ENCODE peak calls at places on chromosome 10, in nine cellular contexts. L is upper lobe of right lung, R is brain microvascular endothelial cell, U is fibroblast of mammary gland, J is AG10803, Y is uterus, I is lung, W is spleen, E is HCT116. H is an unnamed sample.

GRCh38 chr10:70692043-70692603 is 19.8 kb downstream of the ADAMTS14 start:
- DNase-seq in J (no peak), Y (no peak), W (no peak), U (no peak), L (no peak), R (no peak), E (no peak), I (no peak), H (no peak)

GRCh38 chr10:58970160-58970915 is 206.1 kb upstream of the PHYHIPL start:
- DNase-seq in J (no peak), E (no peak), I (no peak), W (no peak), R (no peak), U (no peak), Y (no peak), L (no peak), H (no peak)

GRCh38 chr10:4809156-4809555 is 16.9 kb upstream of the AKR1E2 start:
- DNase-seq in Y (no peak), U (no peak), R (no peak), J (no peak), E (no peak), W (no peak), L (no peak), I (no peak), H (no peak)

GRCh38 chr10:69123306-69123746 is 652 bp upstream of the VPS26A start:
- DNase-seq in R (peak), L (no peak), Y (no peak), W (no peak), E (peak), U (peak), I (no peak), J (peak), H (peak)

GRCh38 chr10:83612746-83613145 is 526.6 kb upstream of the GHITM start:
- DNase-seq in R (no peak), L (no peak), U (no peak), E (no peak), J (no peak), W (no peak), I (no peak), Y (no peak), H (no peak)

GRCh38 chr10:113268186-113268585 is 284.7 kb upstream of the HABP2 start:
- DNase-seq in E (no peak), R (no peak), Y (no peak), J (peak), I (no peak), W (no peak), U (peak), L (no peak), H (no peak)

GRCh38 chr10:114045071-114045737 is 1.5 kb downstream of the ADRB1 start:
- DNase-seq in I (no peak), Y (no peak), U (no peak), L (peak), E (no peak), W (peak), J (no peak), R (no peak), H (no peak)

GRCh38 chr10:14244801-14245211 is 85.9 kb downstream of the FRMD4A start:
- DNase-seq in E (peak), R (peak), U (peak), W (no peak), I (no peak), Y (no peak), L (no peak), J (peak), H (peak)

GRCh38 chr10:124145109-124145860 is 51.9 kb upstream of the CHST15 start:
- DNase-seq in J (peak), W (peak), R (no peak), E (no peak), Y (no peak), L (peak), U (peak), I (peak), H (peak)

GRCh38 chr10:4825868-4826787 is at the start of gene AKR1E2:
- DNase-seq in L (peak), R (peak), I (peak), E (peak), J (peak), U (peak), W (peak), Y (peak), H (peak)

GRCh38 chr10:103911021-103911459 is 6.9 kb downstream of the STN1 start:
- DNase-seq in Y (no peak), U (no peak), W (peak), J (no peak), R (no peak), I (no peak), E (no peak), L (no peak), H (no peak)

GRCh38 chr10:85606401-85606800 is 760.2 kb downstream of the GRID1 start:
- DNase-seq in L (no peak), I (no peak), E (no peak), W (no peak), J (no peak), U (no peak), Y (no peak), R (no peak), H (no peak)

GRCh38 chr10:93065675-93066543 is 5.3 kb downstream of the CYP26C1 start:
- DNase-seq in Y (no peak), I (no peak), U (no peak), E (no peak), L (peak), W (no peak), R (no peak), J (no peak), H (no peak)

GRCh38 chr10:118792501-118792900 is 37.7 kb upstream of the CACUL1 start:
- DNase-seq in U (peak), I (peak), R (no peak), E (no peak), Y (no peak), W (no peak), J (peak), L (no peak), H (peak)

GRCh38 chr10:77162697-77163096 is 474.9 kb downstream of the KCNMA1 start:
- DNase-seq in I (no peak), W (no peak), Y (no peak), J (peak), R (peak), L (no peak), E (no peak), U (peak), H (peak)

GRCh38 chr10:76327441-76327840 is 896.0 kb downstream of the LRMDA start:
- DNase-seq in R (no peak), J (no peak), L (no peak), Y (no peak), W (no peak), U (no peak), I (no peak), E (no peak), H (no peak)

GRCh38 chr10:71076473-71077142 is 135.8 kb upstream of the UNC5B start:
- DNase-seq in I (no peak), L (no peak), U (no peak), E (no peak), Y (no peak), R (no peak), J (no peak), W (peak), H (no peak)

GRCh38 chr10:49594594-49594993 is 15.5 kb upstream of the SLC18A3 start:
- DNase-seq in W (no peak), Y (no peak), E (peak), R (peak), L (no peak), J (peak), I (peak), U (peak), H (peak)

GRCh38 chr10:113594673-113595072 is 41.8 kb downstream of the HABP2 start:
- DNase-seq in I (no peak), L (no peak), R (no peak), Y (no peak), W (no peak), J (no peak), E (no peak), U (no peak), H (no peak)

GRCh38 chr10:123021517-123021916 is 12.7 kb downstream of the ACADSB start:
- DNase-seq in L (no peak), U (peak), I (no peak), E (peak), R (no peak), W (no peak), J (no peak), Y (no peak), H (peak)

GRCh38 chr10:108421256-108421655 is 1256.8 kb upstream of the SORCS1 start:
- DNase-seq in L (no peak), J (no peak), R (no peak), E (no peak), U (no peak), I (no peak), W (no peak), Y (no peak), H (no peak)

GRCh38 chr10:58588673-58589265 is 76.1 kb downstream of the BICC1 start:
- DNase-seq in J (no peak), Y (no peak), W (no peak), L (no peak), I (no peak), E (no peak), R (no peak), U (no peak), H (no peak)

DNA sequence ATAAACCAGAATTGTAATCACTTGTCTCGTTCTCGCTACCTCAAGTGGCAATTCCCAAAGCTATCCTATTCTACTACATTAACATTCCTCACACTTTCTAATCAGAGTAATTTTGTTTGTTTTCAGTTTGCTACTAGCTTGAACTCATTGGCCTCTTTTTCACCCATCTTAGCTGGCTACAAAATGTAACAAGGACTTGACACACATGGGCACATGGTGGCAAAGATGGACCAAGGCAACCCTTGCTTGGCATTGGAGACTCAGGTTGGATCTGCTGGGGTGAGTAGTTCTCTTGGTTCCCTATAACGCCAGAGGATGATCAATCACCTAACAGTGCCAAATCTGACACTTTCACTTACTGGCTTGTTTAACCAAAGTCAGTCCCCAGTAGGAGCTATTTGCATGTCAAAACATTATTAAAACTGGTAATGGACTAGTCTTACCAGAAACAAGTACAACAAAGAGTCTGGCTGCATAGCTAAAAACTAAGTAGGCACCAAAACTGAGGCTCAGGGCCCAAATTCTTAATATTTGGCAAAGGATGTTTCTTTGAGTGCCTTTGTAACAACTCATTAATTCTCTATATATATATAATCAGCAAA is 1.9 kb downstream of the USP6NL start:
- DNase-seq in E (no peak), Y (no peak), R (no peak), W (no peak), L (no peak), J (no peak), I (no peak), U (no peak), H (no peak)
- H3K4me3 ChIP-seq in E (peak), Y (no peak), R (no peak), W (peak), L (peak), J (no peak), I (no peak), U (no peak), H (no peak)

GRCh38 chr10:111993321-111993720 is 190.2 kb downstream of the GPAM start:
- DNase-seq in E (no peak), L (no peak), W (no peak), U (no peak), J (no peak), Y (no peak), I (no peak), R (no peak), H (no peak)

GRCh38 chr10:111986079-111986478 is 197.5 kb downstream of the GPAM start:
- DNase-seq in U (peak), I (no peak), R (no peak), W (no peak), Y (no peak), J (no peak), E (no peak), L (no peak), H (no peak)

GRCh38 chr10:111993872-111994426 is 189.6 kb downstream of the GPAM start:
- DNase-seq in I (no peak), U (no peak), W (no peak), Y (no peak), E (no peak), R (no peak), L (no peak), J (no peak), H (no peak)

GRCh38 chr10:111989136-111990050 is 194.2 kb downstream of the GPAM start:
- DNase-seq in U (no peak), R (no peak), I (no peak), Y (no peak), W (no peak), L (no peak), E (no peak), J (no peak), H (no peak)

GRCh38 chr10:111990734-111991133 is 192.8 kb downstream of the GPAM start:
- DNase-seq in L (no peak), E (no peak), J (no peak), Y (no peak), U (peak), W (no peak), R (no peak), I (no peak), H (no peak)
- TF ChIP-seq CTCF in L (no peak), E (peak), J (no peak), Y (no peak), U (peak), W (no peak), R (no peak), I (no peak), H (peak)

GRCh38 chr10:72694476-72695369 is 2.8 kb downstream of the MCU start:
- DNase-seq in E (no peak), R (no peak), I (no peak), L (no peak), Y (no peak), J (peak), W (no peak), U (peak), H (peak)
- H3K4me3 ChIP-seq in E (no peak), R (no peak), I (no peak), L (peak), Y (no peak), J (peak), W (no peak), U (no peak), H (no peak)

DNA sequence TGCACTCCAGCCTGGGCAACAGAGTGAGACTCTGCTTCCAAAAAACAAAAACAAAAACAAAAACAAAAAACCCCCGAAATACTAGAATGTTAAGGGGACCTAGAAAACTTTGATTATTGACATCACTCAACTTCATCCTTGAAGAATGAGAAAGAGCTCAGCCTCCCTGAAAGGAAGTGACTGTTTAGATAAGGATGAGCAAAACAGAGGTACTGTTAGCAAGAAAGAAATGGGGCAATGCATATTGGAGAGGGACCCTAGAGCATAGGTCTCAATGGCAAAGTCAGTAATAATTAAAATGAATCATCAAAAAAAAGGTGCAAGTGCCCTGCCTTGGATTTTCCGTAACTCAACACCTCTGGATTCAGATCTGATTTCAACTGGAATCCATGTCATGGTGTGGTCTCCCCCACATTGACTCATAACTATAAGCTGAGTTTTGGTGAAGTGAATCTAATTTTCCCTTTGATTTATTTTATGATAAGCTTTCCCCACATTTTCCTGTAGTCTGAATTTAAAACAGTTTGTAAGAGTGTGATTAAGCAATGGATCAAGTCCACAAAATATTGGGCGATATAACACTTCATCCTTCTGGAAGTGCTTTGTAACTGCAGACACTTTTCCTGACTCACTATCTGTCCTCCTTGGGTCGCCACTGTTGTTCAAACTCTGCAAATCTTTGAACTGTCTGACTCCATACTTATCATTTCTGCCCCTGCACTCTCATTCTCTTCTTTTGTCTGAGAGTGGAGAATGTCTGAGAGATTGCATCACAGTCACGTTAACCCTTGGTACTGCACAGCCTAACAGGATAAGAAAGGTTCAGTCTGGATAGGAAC is 224.8 kb upstream of the LYZL1 start:
- DNase-seq in J (peak), L (no peak), U (peak), R (peak), I (no peak), W (no peak), Y (no peak), E (no peak), H (peak)
- TF ChIP-seq CTCF in J (no peak), L (no peak), U (no peak), R (peak), I (no peak), W (no peak), Y (no peak), E (no peak), H (no peak)

H was measured in cardiac fibroblast.